ENCODE peak calls at places on chromosome 18, in four cellular contexts. Q is mesendoderm, M is neuronal stem cell, Y is trophoblast cell. V is an unnamed sample.

GRCh38 chr18:45920367-45920766 is 46.8 kb downstream of the EPG5 start:
- DNase-seq in Y (no peak), M (no peak), Q (no peak), V (no peak)

GRCh38 chr18:74898965-74899364 is 301.3 kb downstream of the ZNF407 start:
- DNase-seq in M (no peak), Y (no peak), Q (no peak), V (peak; percentile 22)

GRCh38 chr18:79136742-79137141 is 67.5 kb downstream of the ATP9B start:
- DNase-seq in M (no peak), Q (peak; percentile 51), Y (no peak), V (no peak)

GRCh38 chr18:64110692-64111480 is 38.0 kb downstream of the LINC00305 start:
- DNase-seq in M (no peak), Q (peak; percentile 75), Y (peak; percentile 61), V (peak; percentile 75)

GRCh38 chr18:2914185-2914584 is 67.4 kb downstream of the EMILIN2 start:
- DNase-seq in Y (no peak), Q (no peak), M (no peak), V (no peak)

GRCh38 chr18:32803571-32803970 is 30.7 kb upstream of the KLHL14 start:
- DNase-seq in M (peak; percentile 39), Q (no peak), Y (no peak), V (no peak)

GRCh38 chr18:11095211-11095610 is 54.2 kb downstream of the PIEZO2 start:
- DNase-seq in M (no peak), Y (no peak), Q (no peak), V (no peak)

GRCh38 chr18:79511271-79511670 is 115.5 kb downstream of the NFATC1 start:
- DNase-seq in Y (no peak), Q (no peak), M (no peak), V (no peak)

GRCh38 chr18:77087391-77088141 is 45.0 kb downstream of the MBP start:
- DNase-seq in Y (peak; percentile 40), M (peak; percentile 37), Q (peak; percentile 69), V (peak; percentile 65)

GRCh38 chr18:3097082-3097481 is 84.1 kb upstream of the LPIN2 start:
- DNase-seq in M (no peak), Q (no peak), Y (no peak), V (no peak)

GRCh38 chr18:48734460-48734859 is 195.6 kb downstream of the CTIF start:
- DNase-seq in Y (no peak), M (no peak), Q (no peak), V (no peak)

GRCh38 chr18:2617974-2618373 is 37.6 kb upstream of the SMCHD1 start:
- DNase-seq in M (no peak), Y (peak; percentile 41), Q (no peak), V (no peak)

GRCh38 chr18:48540329-48541025 is 1.6 kb downstream of the CTIF start:
- DNase-seq in Y (peak; percentile 62), Q (peak; percentile 80), M (peak; percentile 57), V (peak; percentile 80)

GRCh38 chr18:34085140-34085739 is 139.5 kb downstream of the NOL4 start:
- DNase-seq in Q (no peak), Y (no peak), M (no peak), V (no peak)

GRCh38 chr18:37778417-37779165 is 213.0 kb upstream of the CELF4 start:
- DNase-seq in M (peak; percentile 69), Y (peak; percentile 74), Q (peak; percentile 83), V (peak; percentile 26)

GRCh38 chr18:46301081-46301480 is 196.9 kb downstream of the HAUS1 start:
- DNase-seq in Q (no peak), M (no peak), Y (no peak), V (no peak)

GRCh38 chr18:706438-706837 is 6.0 kb downstream of the ENOSF1 start:
- DNase-seq in Y (no peak), Q (no peak), M (no peak), V (no peak)

GRCh38 chr18:12310762-12311161 is 2.7 kb downstream of the TUBB6 start:
- DNase-seq in Q (no peak), M (no peak), Y (peak; percentile 34), V (no peak)

GRCh38 chr18:31876707-31877106 is 66.2 kb downstream of the TRAPPC8 start:
- DNase-seq in M (no peak), Q (peak; percentile 2), Y (no peak), V (no peak)

GRCh38 chr18:31454066-31454708 is 6.6 kb downstream of the DSG3 start:
- DNase-seq in Y (peak; percentile 23), M (no peak), Q (no peak), V (peak; percentile 83)

GRCh38 chr18:12121175-12122095 is 27.8 kb downstream of the ANKRD62 start:
- DNase-seq in Q (peak; percentile 77), M (no peak), Y (peak; percentile 28), V (peak; percentile 24)

GRCh38 chr18:24188120-24188519 is 49.3 kb downstream of the CABYR start:
- DNase-seq in Y (no peak), M (no peak), Q (no peak), V (no peak)

GRCh38 chr18:6959110-6959509 is 158.5 kb downstream of the LAMA1 start:
- DNase-seq in Y (peak; percentile 94), Q (no peak), M (no peak), V (no peak)

GRCh38 chr18:36158261-36158867 is 28.7 kb downstream of the ELP2 start:
- DNase-seq in M (no peak), Y (no peak), Q (no peak), V (peak; percentile 83)

GRCh38 chr18:42586603-42587002 is 528.9 kb downstream of the RIT2 start:
- DNase-seq in Y (no peak), Q (no peak), M (no peak), V (no peak)

GRCh38 chr18:78625895-78626294 is 353.7 kb upstream of the SALL3 start:
- DNase-seq in M (no peak), Y (no peak), Q (no peak), V (no peak)

GRCh38 chr18:73409242-73409641 is 541.5 kb upstream of the NETO1 start:
- DNase-seq in Q (no peak), M (no peak), Y (no peak), V (peak; percentile 5)

GRCh38 chr18:78783564-78783960 is 196.1 kb upstream of the SALL3 start:
- DNase-seq in M (no peak), Y (no peak), Q (no peak), V (no peak)

GRCh38 chr18:48123324-48123723 is 192.9 kb upstream of the SMAD2 start:
- DNase-seq in M (no peak), Q (no peak), Y (no peak), V (no peak)

GRCh38 chr18:75377258-75377657 is 50.2 kb downstream of the SMIM21 start:
- DNase-seq in M (no peak), Y (no peak), Q (no peak), V (no peak)

DNA sequence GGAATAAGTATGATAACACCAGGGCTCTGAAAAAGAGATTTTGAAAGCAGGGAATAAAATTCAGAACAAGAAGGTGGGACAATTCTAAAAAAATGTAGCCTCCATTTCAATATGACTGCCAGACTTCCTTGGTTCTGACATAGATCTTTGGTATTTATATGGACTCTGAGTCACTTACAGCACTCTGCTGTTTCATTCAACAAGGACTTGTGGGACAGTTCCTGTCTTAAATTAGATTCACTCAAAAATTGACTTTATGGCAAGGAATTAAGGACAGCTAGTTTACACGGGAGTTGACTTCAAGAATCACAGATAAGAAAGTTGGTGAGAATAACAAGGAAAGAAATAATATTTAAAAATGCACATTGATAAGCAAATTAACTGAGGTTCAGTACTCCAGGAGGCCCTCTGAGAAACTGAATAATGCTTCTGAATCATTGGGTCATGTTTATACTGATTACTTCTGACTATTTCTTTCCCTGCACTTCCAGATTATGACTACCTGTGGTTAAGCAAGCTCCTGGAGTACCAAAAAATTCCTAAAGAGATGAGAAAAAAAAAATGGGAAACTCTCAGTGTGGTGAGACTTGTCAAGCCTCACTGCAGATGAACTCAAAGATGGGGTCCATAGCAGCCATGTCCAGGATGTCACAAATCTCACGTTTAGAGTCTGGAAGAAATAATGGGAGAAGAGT is 828.3 kb upstream of the PIK3C3 start:
- DNase-seq in Q (no peak), Y (no peak), M (no peak), V (peak; percentile 80)
- H4K8ac ChIP-seq in Q (no peak overlapping the region), Y (no peak overlapping the region), M (no peak overlapping the region), V (no peak overlapping the region)

DNA sequence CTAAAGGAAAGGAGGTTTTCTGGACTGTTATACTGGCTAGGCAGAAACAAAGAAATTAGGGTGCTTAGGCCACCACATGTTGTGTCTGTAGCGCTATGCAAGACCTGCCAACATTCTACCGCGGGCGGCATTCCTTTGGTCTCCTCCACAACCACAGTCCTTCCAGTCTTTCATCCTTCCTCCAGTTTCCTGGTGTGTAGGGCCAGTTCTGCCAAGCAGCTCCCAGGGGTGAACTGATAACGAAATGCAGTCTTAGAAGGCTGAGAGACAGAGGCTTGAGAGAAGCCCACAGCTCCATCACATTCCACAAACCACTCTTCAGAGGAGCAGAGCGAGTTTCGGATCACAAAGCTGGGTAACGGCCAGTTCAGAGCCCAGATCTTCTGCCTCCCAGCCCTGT is 19.5 kb upstream of the CXXC1 start:
- DNase-seq in M (no peak), Y (peak; percentile 19), Q (peak; percentile 38), V (no peak)
- H4K8ac ChIP-seq in M (no peak overlapping the region), Y (peak overlapping the region; percentile 22), Q (no peak overlapping the region), V (no peak overlapping the region)

DNA sequence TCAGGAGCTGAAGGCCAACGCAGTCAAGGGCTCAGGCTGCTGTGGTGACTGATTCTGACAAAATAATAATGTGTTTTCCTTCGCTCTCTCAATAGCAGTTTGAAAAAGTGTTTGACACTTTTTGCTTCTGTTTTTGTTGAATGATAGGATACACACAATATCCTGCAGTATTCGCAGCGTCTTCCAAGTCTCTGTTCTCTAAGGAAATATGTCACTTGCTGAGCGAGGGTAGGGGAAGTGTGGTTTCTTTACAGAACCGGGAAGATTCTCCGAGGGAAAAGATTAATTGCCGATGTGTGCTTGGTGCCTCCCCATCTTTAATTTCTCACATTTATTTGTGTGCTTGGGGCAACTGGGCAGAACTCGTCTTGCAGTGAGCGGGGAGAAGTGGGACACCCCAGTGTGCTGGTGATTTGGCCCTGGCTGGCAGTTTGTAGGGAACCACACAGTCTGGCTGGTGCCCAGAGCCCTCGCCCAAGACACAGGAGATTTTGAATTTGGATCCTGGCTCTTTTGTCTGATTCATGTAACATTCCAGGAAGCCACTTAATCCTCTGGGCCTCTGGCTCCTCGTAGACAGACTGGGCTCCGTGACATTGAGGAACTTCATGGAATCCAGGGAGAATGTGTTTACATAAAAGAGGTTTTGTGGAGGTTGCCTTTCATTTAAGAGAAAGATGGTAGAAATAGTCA is 169.4 kb downstream of the LDLRAD4 start:
- DNase-seq in M (no peak), Q (no peak), Y (no peak), V (peak; percentile 29)
- H4K8ac ChIP-seq in M (no peak overlapping the region), Q (no peak overlapping the region), Y (no peak overlapping the region), V (no peak overlapping the region)

GRCh38 chr18:22961156-22961555 is 28.0 kb downstream of the RBBP8 start:
- DNase-seq in Q (peak; percentile 56), M (no peak), Y (peak; percentile 73), V (no peak)

GRCh38 chr18:22964722-22965121 is 31.6 kb downstream of the RBBP8 start:
- DNase-seq in Q (no peak), Y (no peak), M (no peak), V (no peak)

GRCh38 chr18:22964116-22964515 is 31.0 kb downstream of the RBBP8 start:
- DNase-seq in Q (no peak), M (no peak), Y (peak; percentile 79), V (no peak)

GRCh38 chr18:22956226-22956625 is 23.1 kb downstream of the RBBP8 start:
- DNase-seq in Q (no peak), Y (no peak), M (no peak), V (no peak)

DNA sequence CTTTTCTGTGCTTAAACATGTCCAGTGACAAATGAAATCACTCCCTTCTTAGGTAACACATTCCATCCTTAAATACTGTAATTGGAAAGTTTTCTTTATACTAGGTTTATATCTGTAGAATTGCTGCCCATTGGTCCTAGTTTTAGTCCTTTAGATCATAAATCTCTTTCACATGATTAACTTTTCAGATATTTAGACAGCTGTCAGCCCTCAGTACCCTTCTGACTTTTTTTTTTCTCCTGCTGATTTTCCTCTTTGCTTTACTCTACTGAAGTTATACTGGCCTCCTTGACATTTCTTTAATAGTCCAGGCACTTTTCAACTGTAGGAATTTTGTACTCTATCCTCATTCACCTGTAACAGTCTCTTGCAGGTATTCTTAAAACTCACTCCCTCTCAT is 28.9 kb downstream of the RBBP8 start:
- DNase-seq in M (no peak), Q (no peak), Y (peak; percentile 24), V (no peak)
- H4K8ac ChIP-seq in M (no peak overlapping the region), Q (no peak overlapping the region), Y (no peak overlapping the region), V (no peak overlapping the region)